ENCODE peak calls at places on chromosomes 12 and 14, in six cellular contexts. B is lung, L is GM23338, M is stomach, O is mucosa of descending colon, F is heart left ventricle. N is an unnamed sample.

GRCh38 chr14:99121027-99121875 is 150.7 kb downstream of the BCL11B start:
- DNase-seq in B (peak; percentile 19), L (no peak), M (peak; percentile 23), O (no peak), F (no peak), N (peak; percentile 55)

GRCh38 chr14:55717621-55718020 is 137.6 kb downstream of the KTN1 start:
- DNase-seq in B (no peak), L (no peak), M (no peak), O (no peak), F (no peak), N (no peak)

GRCh38 chr14:54568821-54569591 is 2.1 kb downstream of the SAMD4A start:
- DNase-seq in B (no peak), L (no peak), M (no peak), O (peak; percentile 43), F (peak; percentile 71), N (no peak)

GRCh38 chr14:105538481-105539049 is 12.2 kb downstream of the TMEM121 start:
- DNase-seq in B (no peak), L (no peak), M (no peak), O (no peak), F (no peak), N (no peak)

GRCh38 chr12:49502590-49502989 is 36.2 kb upstream of the KCNH3 start:
- DNase-seq in B (no peak), L (no peak), M (no peak), O (no peak), F (no peak), N (no peak)

GRCh38 chr14:90548455-90548854 is 151.6 kb downstream of the CALM1 start:
- DNase-seq in B (no peak), L (no peak), M (no peak), O (no peak), F (no peak), N (peak; percentile 43)

GRCh38 chr12:131795688-131796410 is 32.3 kb upstream of the MMP17 start:
- DNase-seq in B (peak; percentile 61), L (peak; percentile 61), M (no peak), O (no peak), F (no peak), N (no peak)

GRCh38 chr14:29392287-29392686 is 535.4 kb downstream of the PRKD1 start:
- DNase-seq in B (no peak), L (no peak), M (no peak), O (no peak), F (no peak), N (no peak)

GRCh38 chr12:50453872-50454271 is 50.9 kb upstream of the DIP2B start:
- DNase-seq in B (no peak), L (no peak), M (no peak), O (no peak), F (no peak), N (no peak)

GRCh38 chr12:27631365-27631764 is 64.9 kb upstream of the REP15 start:
- DNase-seq in B (no peak), L (no peak), M (no peak), O (no peak), F (no peak), N (no peak)

GRCh38 chr14:92309968-92310367 is 13.0 kb upstream of the SLC24A4 start:
- DNase-seq in B (no peak), L (no peak), M (no peak), O (no peak), F (no peak), N (no peak)

GRCh38 chr12:126770188-126770587 is 1496.8 kb upstream of the TMEM132C start:
- DNase-seq in B (no peak), L (no peak), M (no peak), O (no peak), F (no peak), N (no peak)

GRCh38 chr14:56888274-56888673 is 78.0 kb upstream of the OTX2 start:
- DNase-seq in B (no peak), L (peak; percentile 58), M (no peak), O (no peak), F (no peak), N (no peak)

GRCh38 chr14:35366048-35366428 is 38.5 kb downstream of the NFKBIA start:
- DNase-seq in B (no peak), L (no peak), M (no peak), O (peak; percentile 70), F (no peak), N (peak; percentile 80)

GRCh38 chr12:132360906-132361777 is 31.8 kb upstream of the GALNT9 start:
- DNase-seq in B (no peak), L (no peak), M (no peak), O (peak; percentile 30), F (peak; percentile 15), N (peak; percentile 56)

GRCh38 chr14:50823051-50823762 is 7.8 kb downstream of the NIN start:
- DNase-seq in B (no peak), L (no peak), M (no peak), O (no peak), F (peak; percentile 47), N (no peak)

GRCh38 chr12:114405199-114405448 is 820 bp downstream of the TBX5 start:
- DNase-seq in B (no peak), L (no peak), M (no peak), O (no peak), F (no peak), N (no peak)

GRCh38 chr14:75634848-75635247 is 25.8 kb downstream of the ERG28 start:
- DNase-seq in B (no peak), L (no peak), M (no peak), O (no peak), F (no peak), N (no peak)

DNA sequence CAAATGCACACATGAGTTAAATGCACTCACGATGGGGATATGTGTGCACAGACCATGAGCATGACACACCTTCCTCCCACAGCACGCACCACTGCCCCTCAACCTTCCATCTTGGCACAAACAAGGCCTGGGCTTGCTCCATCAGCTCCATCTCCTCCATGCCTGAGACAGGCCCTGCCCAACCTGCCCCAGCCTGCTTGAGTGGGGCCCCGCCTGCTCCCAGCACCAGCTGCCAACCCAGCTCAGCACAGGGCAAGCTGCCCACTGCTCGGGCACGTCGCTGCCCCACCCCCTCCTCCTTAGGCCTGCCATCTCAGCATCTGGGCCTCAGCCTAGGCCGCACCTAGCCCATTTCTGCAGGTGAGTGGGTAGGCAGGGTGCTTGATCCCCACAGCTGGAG is 27.6 kb upstream of the KRT78 start:
- DNase-seq in B (no peak), L (no peak), M (peak; percentile 63), O (peak; percentile 89), F (peak; percentile 62), N (no peak)
- H3K4me1 ChIP-seq in B (peaks cover 8% of the 10 kb centered on the region), L (no peaks in the 10 kb centered on the region), M (peaks cover 47% of the 10 kb centered on the region), O (peaks cover 43% of the 10 kb centered on the region), F (peaks cover 6% of the 10 kb centered on the region), N (peaks cover 5% of the 10 kb centered on the region)

GRCh38 chr12:110468212-110469048 is at the start of the genes FAM216A and GPN3:
- DNase-seq in B (peak; percentile 97), L (peak; percentile 99), M (peak; percentile 96), O (peak; percentile 96), F (peak; percentile 98), N (peak; percentile 96)
- TF ChIP-seq CTCF in B (no peak), L (no peak), M (no peak), O (no peak), F (no peak), N (no peak)

GRCh38 chr14:101979666-101980065 is 15.3 kb downstream of the DYNC1H1 start:
- DNase-seq in B (no peak), L (no peak), M (no peak), O (no peak), F (no peak), N (no peak)
- H3K4me1 ChIP-seq in B (peaks cover 2% of the 10 kb centered on the region), L (no peaks in the 10 kb centered on the region), M (peaks cover 4% of the 10 kb centered on the region), O (no peaks in the 10 kb centered on the region), F (no peaks in the 10 kb centered on the region), N (no peaks in the 10 kb centered on the region)

GRCh38 chr14:77151245-77151644 is 9.7 kb upstream of the ZDHHC22 start:
- DNase-seq in B (no peak), L (peak; percentile 89), M (no peak), O (no peak), F (no peak), N (peak; percentile 21)
- TF ChIP-seq CTCF in B (no peak), L (peak; percentile 87), M (no peak), O (no peak), F (peak; percentile 41), N (no peak)

GRCh38 chr12:89468017-89468416 is 56.6 kb downstream of the GALNT4 start:
- DNase-seq in B (no peak), L (no peak), M (no peak), O (no peak), F (no peak), N (no peak)
- H3K4me1 ChIP-seq in B (no peaks in the 10 kb centered on the region), L (no peaks in the 10 kb centered on the region), M (peaks cover 4% of the 10 kb centered on the region), O (peaks cover 17% of the 10 kb centered on the region), F (no peaks in the 10 kb centered on the region), N (peaks cover 37% of the 10 kb centered on the region)

DNA sequence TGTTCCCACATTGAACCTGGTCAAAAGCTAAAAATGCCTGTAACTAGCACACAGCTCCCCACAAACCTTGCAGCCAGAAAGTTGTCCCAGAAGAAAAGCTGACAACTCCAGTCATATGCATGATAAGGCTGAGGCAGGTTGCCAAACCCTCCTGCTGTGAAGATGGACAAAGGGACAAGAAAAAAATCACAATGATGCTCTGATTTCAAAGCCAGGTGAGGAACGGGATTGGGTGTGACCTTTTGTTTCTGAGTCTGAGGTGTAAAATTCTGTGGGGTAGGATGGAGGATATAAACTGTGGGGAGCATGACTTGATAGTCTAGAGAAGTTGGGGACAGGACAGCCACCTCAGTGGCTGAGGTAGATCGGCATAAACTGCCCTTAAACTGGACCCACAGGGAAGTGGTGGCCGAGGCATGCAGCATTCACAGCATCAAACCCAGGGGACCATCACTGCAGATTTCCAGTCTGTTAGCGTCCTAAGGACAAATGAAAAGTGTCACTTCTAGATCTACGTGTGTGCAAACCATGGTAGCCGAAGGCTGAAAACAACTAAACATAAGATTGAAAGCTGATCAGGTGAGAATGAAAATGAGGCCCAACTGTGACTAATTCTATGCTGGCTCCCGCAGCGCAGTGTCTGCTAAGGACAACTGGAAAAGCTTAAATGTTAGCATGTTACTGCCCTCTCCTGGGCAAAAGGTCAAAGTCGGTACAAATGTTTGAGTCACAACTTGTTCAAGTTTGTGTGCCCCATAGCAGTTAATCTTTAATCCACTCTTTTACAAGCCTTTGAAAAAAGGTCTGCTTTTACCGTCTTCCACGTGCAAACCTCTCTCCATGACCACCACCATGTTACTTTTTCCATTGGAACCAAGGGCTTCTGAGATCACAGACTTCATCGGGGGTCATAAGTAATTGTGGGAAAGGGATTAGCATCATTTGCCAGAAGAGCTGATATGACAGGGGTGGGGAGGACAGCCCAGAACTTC is 39.8 kb downstream of the GRIN2B start:
- DNase-seq in B (peak; percentile 52), L (peak; percentile 91), M (peak; percentile 75), O (peak; percentile 50), F (peak; percentile 31), N (no peak)
- TF ChIP-seq CTCF in B (no peak), L (peak; percentile 74), M (peak; percentile 24), O (no peak), F (peak; percentile 36), N (no peak)

DNA sequence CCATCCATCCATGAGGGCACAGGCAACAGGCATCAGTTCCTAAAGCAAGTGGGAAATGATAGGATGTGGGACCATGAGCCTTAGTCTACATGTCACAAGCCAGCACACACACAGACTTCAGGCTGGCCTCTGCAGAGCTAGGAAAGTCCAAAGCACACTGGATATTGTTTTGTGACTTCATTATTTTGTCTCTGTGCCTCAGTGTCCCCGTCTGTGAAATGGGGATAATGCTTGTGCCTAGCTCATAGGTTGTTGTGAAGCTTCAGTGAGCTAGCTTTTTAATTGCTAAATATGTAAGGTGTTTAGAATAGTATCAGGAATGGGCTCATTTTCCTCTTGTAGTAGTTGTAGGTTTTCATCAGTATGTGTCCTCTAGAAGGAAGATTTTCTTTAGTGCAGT is 27.0 kb upstream of the PLEK2 start:
- DNase-seq in B (no peak), L (no peak), M (no peak), O (no peak), F (no peak), N (no peak)
- H3K4me1 ChIP-seq in B (no peaks in the 10 kb centered on the region), L (peaks cover 11% of the 10 kb centered on the region), M (peaks cover 3% of the 10 kb centered on the region), O (peaks cover 18% of the 10 kb centered on the region), F (no peaks in the 10 kb centered on the region), N (no peaks in the 10 kb centered on the region)

N was measured in spleen.